ENCODE peak calls at places on chromosomes 5 and 9, in six cellular contexts. M is heart left ventricle; E is CD8-positive, alpha-beta memory T cell; K is adrenal gland; R is ovary; Q is heart right ventricle. S is an unnamed sample.

GRCh38 chr5:33409435-33410146 is 31.2 kb upstream of the TARS1 start:
- DNase-seq in M (no peak), E (no peak), K (no peak), R (no peak), Q (no peak), S (no peak)

GRCh38 chr5:142568271-142568995 is 117.5 kb downstream of the FGF1 start:
- DNase-seq in M (peak; percentile 22), E (no peak), K (peak; percentile 52), R (peak; percentile 27), Q (peak; percentile 43), S (no peak)

GRCh38 chr5:16885635-16886365 is 50.3 kb downstream of the MYO10 start:
- DNase-seq in M (no peak), E (no peak), K (no peak), R (no peak), Q (no peak), S (no peak)

GRCh38 chr9:23774266-23774665 is 51.8 kb downstream of the ELAVL2 start:
- DNase-seq in M (no peak), E (no peak), K (no peak), R (no peak), Q (no peak), S (no peak)

GRCh38 chr5:34914671-34915138 is 599 bp downstream of the RAD1 start:
- DNase-seq in M (no peak), E (no peak), K (peak; percentile 52), R (peak; percentile 58), Q (peak; percentile 22), S (no peak)

GRCh38 chr5:546376-546908 is 22.2 kb upstream of the SLC9A3 start:
- DNase-seq in M (no peak), E (peak; percentile 26), K (no peak), R (no peak), Q (no peak), S (no peak)

GRCh38 chr5:143019157-143019556 is 249.0 kb downstream of the ARHGAP26 start:
- DNase-seq in M (no peak), E (no peak), K (no peak), R (no peak), Q (no peak), S (no peak)

GRCh38 chr9:108444400-108445358 is 411.1 kb downstream of the ACTL7B start:
- DNase-seq in M (no peak), E (no peak), K (no peak), R (no peak), Q (no peak), S (no peak)

GRCh38 chr5:127409236-127409921 is 108.1 kb upstream of the PRRC1 start:
- DNase-seq in M (no peak), E (no peak), K (no peak), R (no peak), Q (no peak), S (no peak)
- H3K27ac ChIP-seq in M (no peak overlapping the region), E (no peak overlapping the region), K (no peak overlapping the region), R (no peak overlapping the region), Q (no peak overlapping the region), S (no peak overlapping the region)

GRCh38 chr5:179822059-179822432 is 1.3 kb downstream of the SQSTM1 start:
- DNase-seq in M (no peak), E (no peak), K (no peak), R (no peak), Q (no peak), S (no peak)

GRCh38 chr5:179820483-179821297 is at the start of gene SQSTM1:
- DNase-seq in M (peak; percentile 91), E (peak; percentile 86), K (peak; percentile 90), R (peak; percentile 93), Q (peak; percentile 84), S (peak; percentile 80)

GRCh38 chr5:179820127-179820482 is 600 bp upstream of the SQSTM1 start:
- DNase-seq in M (no peak), E (no peak), K (no peak), R (no peak), Q (no peak), S (no peak)

GRCh38 chr5:179822444-179822990 is 1.8 kb downstream of the SQSTM1 start:
- DNase-seq in M (no peak), E (no peak), K (no peak), R (peak; percentile 40), Q (no peak), S (no peak)

DNA sequence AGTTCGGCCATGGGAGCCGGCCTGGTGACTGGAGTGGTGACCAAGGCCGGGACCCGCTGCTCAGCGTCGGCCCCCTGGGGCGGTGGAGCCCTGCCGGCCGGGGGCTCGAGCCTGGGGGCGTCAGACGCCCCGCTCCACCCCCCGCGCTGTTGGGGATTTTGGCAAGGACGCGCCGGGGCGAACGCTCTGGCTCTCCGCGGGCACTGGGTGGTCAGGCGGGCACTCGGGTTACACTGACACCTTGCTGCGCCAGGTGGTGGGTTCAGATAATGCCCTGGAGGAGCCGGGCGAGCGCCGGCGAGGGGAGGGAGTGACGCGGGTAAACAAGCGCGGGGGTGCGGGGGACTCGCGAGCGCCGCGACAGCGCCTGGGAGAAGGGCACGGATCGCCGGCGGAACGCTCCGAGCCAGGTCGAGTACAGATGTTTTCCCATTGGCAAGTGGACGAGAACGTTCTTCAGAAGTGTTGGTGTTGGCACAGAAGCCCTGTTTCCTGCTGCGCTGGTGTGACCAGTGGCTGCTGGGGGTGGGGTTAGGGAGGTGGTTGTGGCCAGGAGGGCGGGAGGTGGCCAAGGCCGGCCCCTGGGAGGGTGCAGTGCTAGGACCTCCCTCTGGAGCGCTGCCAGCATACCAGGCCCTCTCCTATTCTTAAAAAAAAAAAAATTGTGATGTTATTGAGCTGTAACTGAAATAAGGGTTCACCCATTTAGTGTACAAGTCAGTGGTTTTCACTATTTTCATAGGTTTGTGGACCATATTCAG is 773 bp downstream of the SQSTM1 start:
- DNase-seq in M (peak; percentile 98), E (peak; percentile 94), K (peak; percentile 94), R (peak; percentile 96), Q (peak; percentile 98), S (peak; percentile 90)
- H3K4me1 ChIP-seq in M (peaks cover 37% of the 10 kb centered on the region), E (peaks cover 36% of the 10 kb centered on the region), K (peaks cover 66% of the 10 kb centered on the region), R (peaks cover 36% of the 10 kb centered on the region), Q (peaks cover 68% of the 10 kb centered on the region), S (peaks cover 52% of the 10 kb centered on the region)

GRCh38 chr5:14109771-14110170 is 33.4 kb upstream of the TRIO start:
- DNase-seq in M (no peak), E (no peak), K (no peak), R (no peak), Q (no peak), S (no peak)
- H3K27ac ChIP-seq in M (no peak overlapping the region), E (no peak overlapping the region), K (no peak overlapping the region), R (no peak overlapping the region), Q (no peak overlapping the region), S (no peak overlapping the region)

GRCh38 chr9:34898846-34899245 is 59.2 kb upstream of the PHF24 start:
- DNase-seq in M (no peak), E (no peak), K (no peak), R (no peak), Q (no peak), S (no peak)
- H3K4me1 ChIP-seq in M (no peaks in the 10 kb centered on the region), E (no peaks in the 10 kb centered on the region), K (no peaks in the 10 kb centered on the region), R (no peaks in the 10 kb centered on the region), Q (no peaks in the 10 kb centered on the region), S (no peaks in the 10 kb centered on the region)

GRCh38 chr9:124342946-124343485 is 72.2 kb downstream of the PSMB7 start:
- DNase-seq in M (peak; percentile 33), E (no peak), K (peak; percentile 74), R (peak; percentile 83), Q (peak; percentile 22), S (no peak)
- H3K27ac ChIP-seq in M (no peak overlapping the region), E (no peak overlapping the region), K (peak overlapping the region; percentile 61), R (peak overlapping the region; percentile 12), Q (peak overlapping the region; percentile 19), S (no peak overlapping the region)

GRCh38 chr9:27373851-27374250 is 76.9 kb upstream of the EQTN start:
- DNase-seq in M (no peak), E (no peak), K (no peak), R (no peak), Q (no peak), S (no peak)

GRCh38 chr9:27369591-27369990 is 72.6 kb upstream of the EQTN start:
- DNase-seq in M (no peak), E (no peak), K (no peak), R (no peak), Q (no peak), S (no peak)

GRCh38 chr9:27368317-27368985 is 71.5 kb upstream of the EQTN start:
- DNase-seq in M (no peak), E (no peak), K (no peak), R (peak; percentile 63), Q (peak; percentile 29), S (no peak)

GRCh38 chr9:27367922-27368316 is 71.0 kb upstream of the EQTN start:
- DNase-seq in M (no peak), E (no peak), K (no peak), R (peak; percentile 53), Q (no peak), S (no peak)

GRCh38 chr9:27371382-27371781 is 74.4 kb upstream of the EQTN start:
- DNase-seq in M (no peak), E (no peak), K (no peak), R (no peak), Q (no peak), S (no peak)
- H3K4me1 ChIP-seq in M (no peaks in the 10 kb centered on the region), E (peaks cover 10% of the 10 kb centered on the region), K (no peaks in the 10 kb centered on the region), R (peaks cover 30% of the 10 kb centered on the region), Q (no peaks in the 10 kb centered on the region), S (no peaks in the 10 kb centered on the region)

GRCh38 chr9:2163231-2163885 is 148.2 kb downstream of the SMARCA2 start:
- DNase-seq in M (no peak), E (no peak), K (no peak), R (no peak), Q (no peak), S (no peak)
- H3K27ac ChIP-seq in M (no peak overlapping the region), E (no peak overlapping the region), K (no peak overlapping the region), R (no peak overlapping the region), Q (no peak overlapping the region), S (no peak overlapping the region)

DNA sequence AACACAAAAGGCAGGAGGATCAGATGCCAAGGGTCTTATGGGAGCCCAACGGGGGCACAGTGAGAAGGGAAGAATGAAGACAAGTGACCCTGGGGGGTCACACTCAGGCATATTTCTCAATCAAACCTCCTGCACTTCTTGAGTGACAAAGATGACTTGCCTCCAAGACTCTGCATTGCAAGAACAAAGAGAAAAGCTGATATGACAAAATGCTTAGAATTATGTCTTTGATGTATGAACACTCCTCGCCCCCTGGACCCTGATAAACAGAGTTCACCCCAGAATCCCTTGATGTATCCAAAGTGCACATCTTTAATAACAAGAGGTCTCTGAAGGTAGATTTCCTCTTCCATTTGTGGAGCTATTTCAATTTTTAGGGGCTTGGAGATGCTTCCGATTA is 146.5 kb downstream of the C5orf15 start:
- DNase-seq in M (no peak), E (no peak), K (no peak), R (no peak), Q (no peak), S (no peak)
- H3K4me1 ChIP-seq in M (peaks cover 25% of the 10 kb centered on the region), E (peaks cover 29% of the 10 kb centered on the region), K (peaks cover 5% of the 10 kb centered on the region), R (peaks cover 2% of the 10 kb centered on the region), Q (peaks cover 37% of the 10 kb centered on the region), S (peaks cover 26% of the 10 kb centered on the region)

DNA sequence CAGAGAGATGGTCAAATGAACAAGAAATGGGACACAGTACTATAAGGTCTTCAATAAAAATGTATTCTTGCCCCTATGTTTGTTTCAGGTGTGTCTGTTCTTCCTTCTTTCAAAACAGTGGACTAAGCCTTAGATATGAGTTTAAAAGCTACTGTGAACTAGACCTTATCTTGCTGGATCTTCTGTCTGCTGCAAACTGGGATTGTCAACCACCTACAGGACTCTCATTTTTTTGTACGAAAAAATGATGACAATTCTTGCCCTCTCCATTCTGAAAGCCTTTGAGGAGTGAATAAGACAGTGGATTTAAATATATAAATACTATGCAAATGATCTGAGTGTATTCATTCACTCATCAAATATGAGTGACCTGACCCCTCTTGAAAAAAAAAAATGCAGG is 235.6 kb upstream of the TRIM32 start:
- DNase-seq in M (no peak), E (no peak), K (no peak), R (no peak), Q (no peak), S (no peak)
- H3K27ac ChIP-seq in M (no peak overlapping the region), E (no peak overlapping the region), K (no peak overlapping the region), R (no peak overlapping the region), Q (no peak overlapping the region), S (no peak overlapping the region)

GRCh38 chr5:123814796-123815479 is 303.0 kb downstream of the CSNK1G3 start:
- DNase-seq in M (no peak), E (no peak), K (no peak), R (no peak), Q (no peak), S (no peak)
- H3K4me1 ChIP-seq in M (peaks cover 14% of the 10 kb centered on the region), E (no peaks in the 10 kb centered on the region), K (no peaks in the 10 kb centered on the region), R (peaks cover 4% of the 10 kb centered on the region), Q (peaks cover 11% of the 10 kb centered on the region), S (no peaks in the 10 kb centered on the region)

S was measured in CD4-positive, alpha-beta memory T cell.